ENCODE peak calls at places on chromosome 16, in five cellular contexts. K, A, J, N and P are unnamed samples.

GRCh38 chr16:12532871-12533610 is 270.6 kb downstream of the CPPED1 start:
- DNase-seq in K (no peak), A (no peak), J (peak; percentile 50), N (no peak), P (no peak)

GRCh38 chr16:3285131-3285530 is 1.8 kb downstream of the ZNF263 start:
- DNase-seq in K (peak; percentile 44), A (no peak), J (no peak), N (no peak), P (no peak)

GRCh38 chr16:87032554-87032953 is 284.6 kb downstream of the C16orf95 start:
- DNase-seq in K (no peak), A (peak; percentile 38), J (no peak), N (no peak), P (no peak)

GRCh38 chr16:51710930-51711563 is 560.0 kb upstream of the SALL1 start:
- DNase-seq in K (no peak), A (no peak), J (no peak), N (no peak), P (no peak)

GRCh38 chr16:78133919-78134318 is 34.5 kb downstream of the WWOX start:
- DNase-seq in K (no peak), A (no peak), J (no peak), N (no peak), P (no peak)

GRCh38 chr16:83581082-83581481 is 226.7 kb upstream of the HSBP1 start:
- DNase-seq in K (no peak), A (no peak), J (no peak), N (no peak), P (no peak)

GRCh38 chr16:54503011-54503410 is 216.4 kb upstream of the IRX3 start:
- DNase-seq in K (no peak), A (no peak), J (no peak), N (no peak), P (no peak)

GRCh38 chr16:56320081-56320480 is 105.3 kb downstream of the AMFR start:
- DNase-seq in K (no peak), A (no peak), J (no peak), N (no peak), P (no peak)

GRCh38 chr16:79362312-79362970 is 238.1 kb downstream of the MAF start:
- DNase-seq in K (no peak), A (no peak), J (no peak), N (no peak), P (no peak)

GRCh38 chr16:31270795-31271194 is 11.0 kb downstream of the ITGAM start:
- DNase-seq in K (no peak), A (no peak), J (no peak), N (no peak), P (no peak)

GRCh38 chr16:69176033-69176780 is 10.8 kb upstream of the SNTB2 start:
- DNase-seq in K (no peak), A (no peak), J (no peak), N (no peak), P (no peak)

GRCh38 chr16:50665128-50665878 is 15.8 kb downstream of the SNX20 start:
- DNase-seq in K (peak; percentile 87), A (peak; percentile 93), J (peak; percentile 94), N (no peak), P (peak; percentile 53)

GRCh38 chr16:9016824-9017223 is 53.1 kb upstream of the USP7 start:
- DNase-seq in K (no peak), A (no peak), J (no peak), N (no peak), P (peak; percentile 62)

GRCh38 chr16:65781363-65781762 is 585.1 kb upstream of the CDH5 start:
- DNase-seq in K (no peak), A (no peak), J (no peak), N (no peak), P (no peak)

GRCh38 chr16:15578824-15579223 is 64.1 kb downstream of the MARF1 start:
- DNase-seq in K (no peak), A (no peak), J (no peak), N (no peak), P (no peak)

GRCh38 chr16:89103781-89104180 is 10.1 kb downstream of the ACSF3 start:
- DNase-seq in K (no peak), A (peak; percentile 72), J (no peak), N (no peak), P (no peak)

GRCh38 chr16:3282103-3282746 is 1.1 kb upstream of the ZNF263 start:
- DNase-seq in K (peak; percentile 91), A (no peak), J (no peak), N (no peak), P (no peak)